ENCODE peak calls at places on chromosomes 12 and 14, in nine cellular contexts. W is CD8-positive, alpha-beta T cell; N is left ventricle myocardium inferior; Z is islet precursor cell; M is psoas muscle; Q is HT-29; A is sciatic nerve; O is foreskin keratinocyte; V is GM13976. R is an unnamed sample.

GRCh38 chr12:52539024-52539820 is 13.7 kb downstream of the KRT71 start:
- DNase-seq in W (no peak), N (no peak), Z (no peak), M (no peak), Q (peak), A (no peak), O (peak), V (no peak), R (peak)

GRCh38 chr14:56199976-56200577 is 81.9 kb downstream of the PELI2 start:
- DNase-seq in W (no peak), N (no peak), Z (no peak), M (no peak), Q (no peak), A (no peak), O (no peak), V (no peak), R (no peak)

GRCh38 chr12:108304633-108305032 is 34.5 kb downstream of the CMKLR1 start:
- DNase-seq in W (no peak), N (no peak), Z (peak), M (no peak), Q (no peak), A (no peak), O (no peak), V (no peak), R (no peak)

GRCh38 chr14:92507174-92507768 is 6.3 kb upstream of the RIN3 start:
- DNase-seq in W (no peak), N (no peak), Z (no peak), M (no peak), Q (peak), A (no peak), O (no peak), V (no peak), R (no peak)

GRCh38 chr14:96252323-96253052 is 3.5 kb upstream of the BDKRB1 start:
- DNase-seq in W (no peak), N (no peak), Z (no peak), M (no peak), Q (no peak), A (peak), O (no peak), V (no peak), R (peak)

GRCh38 chr14:70780396-70781075 is 28.8 kb downstream of the MAP3K9 start:
- DNase-seq in W (no peak), N (peak), Z (no peak), M (no peak), Q (no peak), A (no peak), O (no peak), V (peak), R (no peak)

GRCh38 chr12:57272337-57273151 is 21.6 kb upstream of the STAC3 start:
- DNase-seq in W (no peak), N (peak), Z (no peak), M (no peak), Q (no peak), A (no peak), O (no peak), V (no peak), R (peak)

GRCh38 chr12:65853489-65854157 is 29.3 kb downstream of the HMGA2 start:
- DNase-seq in W (no peak), N (no peak), Z (no peak), M (no peak), Q (no peak), A (no peak), O (no peak), V (no peak), R (peak)

GRCh38 chr12:75587340-75588106 is 76.1 kb upstream of the KRR1 start:
- DNase-seq in W (no peak), N (no peak), Z (no peak), M (no peak), Q (no peak), A (no peak), O (no peak), V (no peak), R (peak)

GRCh38 chr12:5184159-5184558 is 140.5 kb downstream of the KCNA5 start:
- DNase-seq in W (no peak), N (no peak), Z (no peak), M (no peak), Q (no peak), A (no peak), O (peak), V (no peak), R (no peak)

GRCh38 chr12:100348657-100349454 is 8.0 kb upstream of the SLC17A8 start:
- DNase-seq in W (no peak), N (no peak), Z (no peak), M (no peak), Q (peak), A (no peak), O (peak), V (peak), R (no peak)

GRCh38 chr12:65567820-65568219 is 256.5 kb upstream of the HMGA2 start:
- DNase-seq in W (no peak), N (no peak), Z (no peak), M (no peak), Q (no peak), A (no peak), O (no peak), V (no peak), R (no peak)

GRCh38 chr14:89336338-89336737 is 80.7 kb downstream of the FOXN3 start:
- DNase-seq in W (no peak), N (no peak), Z (no peak), M (no peak), Q (peak), A (no peak), O (no peak), V (no peak), R (no peak)

GRCh38 chr12:68981536-68981935 is 48.6 kb upstream of the CPM start:
- DNase-seq in W (no peak), N (no peak), Z (no peak), M (no peak), Q (no peak), A (no peak), O (peak), V (no peak), R (no peak)

GRCh38 chr14:50963919-50964318 is 19.6 kb upstream of the PYGL start:
- DNase-seq in W (no peak), N (no peak), Z (no peak), M (no peak), Q (no peak), A (no peak), O (no peak), V (no peak), R (no peak)

GRCh38 chr12:84912191-84913142 is at the start of gene SLC6A15:
- DNase-seq in W (no peak), N (no peak), Z (peak), M (peak), Q (no peak), A (peak), O (peak), V (peak), R (peak)

GRCh38 chr12:6980740-6981139 is 10.0 kb downstream of the EMG1 start:
- DNase-seq in W (no peak), N (no peak), Z (no peak), M (no peak), Q (no peak), A (no peak), O (peak), V (no peak), R (peak)

GRCh38 chr14:23385840-23386657 is 9.2 kb downstream of the CMTM5 start:
- DNase-seq in W (no peak), N (no peak), Z (no peak), M (no peak), Q (no peak), A (no peak), O (no peak), V (no peak), R (no peak)

GRCh38 chr14:83171761-83172160 is 1638.1 kb upstream of the SEL1L start:
- DNase-seq in W (no peak), N (no peak), Z (no peak), M (no peak), Q (no peak), A (no peak), O (no peak), V (no peak), R (no peak)

GRCh38 chr12:74922642-74923041 is 287.0 kb downstream of the KCNC2 start:
- DNase-seq in W (no peak), N (no peak), Z (no peak), M (no peak), Q (no peak), A (no peak), O (no peak), V (no peak), R (no peak)

GRCh38 chr12:91182664-91183455 is at the start of gene DCN:
- DNase-seq in W (no peak), N (no peak), Z (no peak), M (no peak), Q (no peak), A (no peak), O (no peak), V (no peak), R (peak)

GRCh38 chr14:43795600-43796228 is 711.4 kb downstream of the FSCB start:
- DNase-seq in W (no peak), N (no peak), Z (no peak), M (no peak), Q (peak), A (no peak), O (peak), V (no peak), R (peak)

GRCh38 chr12:48818831-48819590 is 715 bp downstream of the CACNB3 start:
- DNase-seq in W (peak), N (no peak), Z (peak), M (no peak), Q (no peak), A (peak), O (no peak), V (peak), R (no peak)

GRCh38 chr14:41597647-41598046 is 9.0 kb upstream of the LRFN5 start:
- DNase-seq in W (no peak), N (no peak), Z (peak), M (peak), Q (no peak), A (peak), O (no peak), V (no peak), R (no peak)

GRCh38 chr14:53391156-53391555 is 238.0 kb upstream of the DDHD1 start:
- DNase-seq in W (no peak), N (no peak), Z (no peak), M (no peak), Q (no peak), A (no peak), O (peak), V (no peak), R (peak)

GRCh38 chr12:93704625-93705024 is 27.4 kb downstream of the CRADD start:
- DNase-seq in W (no peak), N (no peak), Z (peak), M (no peak), Q (no peak), A (no peak), O (no peak), V (no peak), R (no peak)

R was measured in foreskin fibroblast.